ENCODE peak calls at places on chromosome 20, in five cellular contexts. X is ovary, V is left lung, F is cardiac muscle cell, G is astrocyte. I is an unnamed sample. For H3K27me3 and H3K4me1, the result is how much of the 10 kb centered on the place peaks cover.

GRCh38 chr20:9617940-9618339 is 103.5 kb downstream of the LAMP5 start:
- DNase-seq in F (peak), V (no peak), G (peak), X (no peak), I (no peak)

GRCh38 chr20:47360207-47360488 is 3.6 kb upstream of the ZMYND8 start:
- DNase-seq in V (no peak), X (no peak), G (no peak), F (no peak), I (no peak)

GRCh38 chr20:47857142-47857993 is 72.1 kb upstream of the SULF2 start:
- DNase-seq in V (no peak), X (peak), G (peak), F (no peak), I (peak)

GRCh38 chr20:1761116-1761515 is 103.5 kb upstream of the SIRPG start:
- DNase-seq in G (peak), X (no peak), F (no peak), V (no peak), I (no peak)

GRCh38 chr20:4833074-4833473 is 111.4 kb downstream of the PRND start:
- DNase-seq in X (no peak), V (no peak), F (no peak), G (no peak), I (no peak)

GRCh38 chr20:37528442-37529213 is 952 bp upstream of the BLCAP start:
- DNase-seq in G (no peak), V (no peak), F (no peak), X (no peak), I (peak)

GRCh38 chr20:719816-720215 is 44.2 kb upstream of the SCRT2 start:
- DNase-seq in G (no peak), V (no peak), X (no peak), F (no peak), I (no peak)

GRCh38 chr20:51914758-51915157 is 112.4 kb upstream of the SALL4 start:
- DNase-seq in G (no peak), X (no peak), F (no peak), V (no peak), I (no peak)

GRCh38 chr20:4190792-4191519 is 175.6 kb upstream of the RNF24 start:
- DNase-seq in F (no peak), V (no peak), G (no peak), X (no peak), I (no peak)

GRCh38 chr20:8424010-8424409 is 291.9 kb downstream of the PLCB1 start:
- DNase-seq in V (no peak), X (no peak), G (peak), F (peak), I (no peak)

GRCh38 chr20:23114018-23114417 is 27.9 kb upstream of the CD93 start:
- DNase-seq in F (no peak), X (peak), G (no peak), V (no peak), I (no peak)

GRCh38 chr20:44961024-44961866 is 1.0 kb upstream of the TOMM34 start:
- DNase-seq in F (no peak), X (no peak), G (no peak), V (no peak), I (no peak)

GRCh38 chr20:30816182-30816645 is 441.2 kb upstream of the DEFB115 start:
- DNase-seq in X (no peak), V (peak), G (no peak), F (no peak), I (no peak)

GRCh38 chr20:57507477-57507876 is 17.5 kb downstream of the CTCFL start:
- DNase-seq in X (no peak), G (peak), F (no peak), V (no peak), I (no peak)

GRCh38 chr20:57509665-57510237 is 15.2 kb downstream of the CTCFL start:
- DNase-seq in F (peak), V (no peak), G (no peak), X (no peak), I (no peak)

GRCh38 chr20:57505991-57506390 is 18.9 kb downstream of the CTCFL start:
- DNase-seq in G (no peak), V (no peak), X (no peak), F (no peak), I (no peak)

GRCh38 chr20:57508831-57509230 is 16.1 kb downstream of the CTCFL start:
- DNase-seq in V (no peak), G (no peak), F (no peak), X (no peak), I (no peak)

GRCh38 chr20:57508381-57508780 is 16.6 kb downstream of the CTCFL start:
- DNase-seq in G (no peak), V (no peak), X (no peak), F (no peak), I (no peak)
- H3K27me3 ChIP-seq in G (under half), V (half or more), X (under half), F (under half), I (under half)

DNA sequence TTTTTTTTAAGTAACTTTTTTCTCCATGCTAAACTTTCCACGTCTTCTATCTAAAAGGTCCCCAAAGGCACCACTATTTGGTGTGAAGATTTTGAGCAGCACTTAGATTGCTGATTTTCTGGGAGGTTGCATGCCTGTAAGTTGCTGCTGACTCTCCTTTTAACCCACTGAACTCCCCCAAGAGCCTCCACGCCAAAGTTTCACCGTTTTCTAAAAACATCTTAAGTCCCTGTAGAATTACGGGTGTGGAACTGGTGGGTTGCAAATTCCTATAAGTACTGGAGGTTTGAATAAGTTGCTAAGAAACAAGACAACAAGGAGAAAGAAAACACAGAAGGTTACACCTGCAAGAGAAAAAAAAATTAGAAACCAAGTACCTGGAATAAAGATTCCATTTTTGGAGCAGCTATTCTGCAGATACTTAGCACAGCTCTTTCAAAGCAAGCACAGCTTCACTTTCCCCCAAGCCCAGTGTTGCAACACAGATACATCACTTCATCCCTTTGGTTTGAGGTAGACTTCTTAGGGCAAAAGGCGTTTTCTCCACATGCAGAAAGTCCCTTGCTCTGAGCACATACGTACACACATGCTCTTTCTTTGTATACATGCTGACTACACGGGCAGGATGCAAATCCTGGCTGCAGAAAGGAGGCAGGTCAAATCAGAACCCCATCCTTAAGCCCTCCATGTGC is 5.0 kb downstream of the JAG1 start:
- DNase-seq in X (no peak), V (no peak), F (no peak), G (no peak), I (no peak)
- H3K4me3 ChIP-seq in X (no peak), V (no peak), F (no peak), G (no peak), I (no peak)

DNA sequence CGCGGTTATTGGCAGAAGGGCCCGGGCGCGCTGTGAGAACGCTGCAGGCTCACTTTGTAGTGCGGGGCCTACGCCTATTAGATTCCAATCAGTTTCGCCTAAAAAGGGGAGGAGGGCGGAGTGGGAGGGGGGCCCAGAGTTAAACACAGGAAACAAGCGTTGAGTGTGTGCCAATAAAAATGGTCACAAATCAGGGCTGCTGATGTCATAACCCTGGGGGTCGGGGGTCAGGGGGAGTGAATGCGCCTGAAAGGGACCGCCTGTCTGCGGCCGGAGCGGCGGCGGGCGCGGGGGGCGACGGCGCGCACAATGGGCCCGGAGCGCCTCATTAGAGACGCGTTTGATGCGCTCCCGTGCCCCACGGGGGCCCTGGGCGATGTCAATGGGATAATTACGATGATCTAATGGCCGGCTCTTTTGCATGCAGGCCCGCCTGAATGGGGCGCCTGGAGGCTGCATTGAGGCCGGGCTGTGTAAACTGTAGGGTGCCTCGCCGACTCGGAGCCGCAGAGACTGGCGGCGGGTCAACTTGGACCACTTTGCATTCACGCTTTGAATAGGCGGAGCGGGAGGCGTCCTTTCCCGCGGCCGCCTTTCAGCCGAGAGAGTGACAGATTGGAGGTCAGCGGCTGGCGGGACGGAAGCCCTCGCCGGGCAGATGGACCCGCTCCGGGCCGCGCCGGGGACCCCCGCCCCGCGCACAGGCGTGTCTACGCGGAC is 296.0 kb downstream of the TFAP2C start:
- DNase-seq in V (no peak), G (no peak), X (no peak), F (peak), I (peak)
- H3K4me1 ChIP-seq in V (under half), G (under half), X (under half), F (under half), I (under half)

GRCh38 chr20:62991196-62991807 is 15.5 kb downstream of the BHLHE23 start:
- DNase-seq in X (no peak), G (no peak), F (no peak), V (no peak), I (no peak)
- H3K27me3 ChIP-seq in X (under half), G (under half), F (under half), V (half or more), I (half or more)

DNA sequence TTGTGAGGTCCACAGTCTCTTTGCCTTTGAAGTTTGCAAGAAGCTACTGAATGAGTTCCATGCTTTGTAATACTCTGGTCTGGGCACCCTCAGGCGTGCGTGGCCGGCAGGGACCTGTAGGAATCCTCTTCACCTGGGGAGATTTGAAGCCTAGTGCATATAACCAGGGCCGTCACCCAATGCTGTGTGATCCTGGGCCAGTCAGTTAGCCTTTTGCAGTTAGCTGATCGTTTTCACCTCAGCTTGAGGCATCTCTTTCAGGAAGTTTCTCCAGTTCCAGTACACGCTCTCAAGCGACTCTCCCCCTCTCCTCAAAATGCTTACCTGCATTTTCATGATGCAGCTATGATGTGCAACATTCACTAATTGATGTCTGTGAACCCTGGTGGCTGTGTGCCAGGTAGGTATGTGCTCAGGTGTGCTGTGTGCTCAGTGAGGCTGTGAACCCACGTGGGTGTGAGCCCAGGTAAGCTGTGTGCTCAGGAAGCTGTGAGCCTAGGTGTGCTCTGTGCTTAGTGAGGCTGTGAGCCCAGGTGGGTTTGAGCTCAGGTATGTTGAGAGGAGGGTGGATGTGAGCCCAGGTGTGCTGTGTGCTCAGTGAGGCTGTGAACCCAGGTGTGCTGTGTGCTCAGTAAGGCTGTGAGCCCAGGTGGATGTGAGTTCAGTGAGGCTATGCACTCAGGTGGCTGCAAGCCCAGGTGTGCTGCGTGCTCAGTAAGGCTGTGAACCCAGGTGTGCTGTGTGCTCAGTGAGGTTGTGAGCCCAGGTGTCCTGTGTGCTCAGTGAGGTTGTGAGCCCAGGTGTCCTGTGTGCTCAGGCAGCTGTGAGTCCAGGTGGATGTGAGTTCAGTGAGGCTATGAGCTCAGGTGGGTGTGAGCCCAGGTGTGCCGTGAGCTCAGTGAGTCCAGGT is 120.4 kb downstream of the PHACTR3 start:
- DNase-seq in X (no peak), V (no peak), G (no peak), F (no peak), I (no peak)
- H3K4me3 ChIP-seq in X (no peak), V (no peak), G (no peak), F (no peak), I (no peak)

GRCh38 chr20:50801747-50802125 is 6.9 kb downstream of the BCAS4 start:
- DNase-seq in F (no peak), X (no peak), G (no peak), V (no peak), I (no peak)
- H3K4me1 ChIP-seq in F (under half), X (under half), G (under half), V (under half), I (under half)

DNA sequence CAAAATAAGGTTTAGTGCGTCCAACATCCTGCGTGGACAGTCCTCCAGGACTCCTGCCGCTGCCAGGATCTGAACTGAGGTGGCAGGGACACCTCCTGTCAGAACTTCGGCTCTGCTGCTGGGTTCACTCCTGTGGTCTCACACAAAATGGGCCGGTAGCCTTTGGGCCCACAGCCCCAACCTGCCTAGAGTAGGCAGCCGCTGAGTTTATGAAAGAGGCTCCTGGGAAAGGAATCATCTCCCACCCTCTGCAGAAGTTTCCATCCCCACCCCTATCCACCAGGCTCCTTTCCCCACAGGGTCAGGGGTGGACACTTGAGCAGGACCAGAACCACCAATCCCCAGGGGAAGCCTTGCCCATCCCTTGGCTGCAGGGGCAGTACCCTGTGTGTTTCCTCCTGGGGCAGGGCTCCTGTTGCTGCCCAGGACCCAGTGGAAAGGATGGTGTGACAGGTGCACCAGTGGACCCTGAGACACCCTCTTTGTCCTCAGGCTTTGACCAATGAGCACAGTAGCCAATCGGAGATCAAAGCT is 2.1 kb upstream of the ABHD16B start:
- DNase-seq in F (no peak), V (no peak), X (no peak), G (no peak), I (no peak)
- H3K27me3 ChIP-seq in F (under half), V (under half), X (under half), G (under half), I (under half)

GRCh38 chr20:17568045-17568788 is 1.7 kb upstream of the DSTN start:
- DNase-seq in V (no peak), F (no peak), X (no peak), G (no peak), I (no peak)

GRCh38 chr20:17570347-17571152 is 675 bp downstream of the DSTN start:
- DNase-seq in V (no peak), X (peak), F (peak), G (no peak), I (peak)

GRCh38 chr20:17571153-17571527 is 1.3 kb downstream of the DSTN start:
- DNase-seq in F (no peak), G (no peak), V (no peak), X (no peak), I (no peak)

GRCh38 chr20:17569616-17570346 is at the start of gene DSTN:
- DNase-seq in G (peak), F (peak), V (peak), X (peak), I (peak)

GRCh38 chr20:17568972-17569471 is 853 bp upstream of the DSTN start:
- DNase-seq in V (peak), G (peak), F (peak), X (peak), I (peak)
- H3K4me3 ChIP-seq in V (peak), G (peak), F (peak), X (peak), I (peak)

GRCh38 chr20:40599987-40600386 is 89.0 kb downstream of the MAFB start:
- DNase-seq in X (no peak), G (no peak), V (no peak), F (no peak), I (no peak)
- H3K4me1 ChIP-seq in X (under half), G (under half), V (under half), F (under half), I (under half)

GRCh38 chr20:59181936-59182335 is 18.3 kb downstream of the ZNF831 start:
- DNase-seq in G (no peak), V (no peak), F (no peak), X (no peak), I (no peak)

GRCh38 chr20:59183751-59184150 is 20.1 kb downstream of the ZNF831 start:
- DNase-seq in G (no peak), X (no peak), V (no peak), F (no peak), I (no peak)

GRCh38 chr20:59185809-59186208 is 22.2 kb downstream of the ZNF831 start:
- DNase-seq in X (no peak), V (no peak), G (no peak), F (no peak), I (no peak)

GRCh38 chr20:59182401-59183044 is 18.9 kb downstream of the ZNF831 start:
- DNase-seq in V (no peak), X (no peak), F (no peak), G (no peak), I (no peak)

GRCh38 chr20:59184880-59185447 is 21.3 kb downstream of the ZNF831 start:
- DNase-seq in X (no peak), F (no peak), G (no peak), V (no peak), I (no peak)
- H3K27me3 ChIP-seq in X (under half), F (under half), G (under half), V (under half), I (under half)

I was measured in HAP-1.